ENCODE peak calls at places on chromosome 1, in five cellular contexts. X is GM04503; L is stimulated activated CD4-positive, alpha-beta T cell treated with anti-CD3 and anti-CD28 coated beads, Interleukin-15, amount 100 ng/mL, for 1 hour; V is tibial nerve; J is heart right ventricle. F is an unnamed sample.

GRCh38 chr1:112694363-112694929 is 12.5 kb downstream of the RHOC start:
- DNase-seq in X (no peak), L (no peak), V (no peak), J (no peak), F (no peak)

GRCh38 chr1:197485790-197486189 is 217.7 kb downstream of the CRB1 start:
- DNase-seq in X (no peak), L (no peak), V (no peak), J (no peak), F (no peak)

GRCh38 chr1:26327956-26328362 is 10.2 kb downstream of the CD52 start:
- DNase-seq in X (no peak), L (no peak), V (no peak), J (no peak), F (no peak)

GRCh38 chr1:28591708-28592313 is at the start of gene RAB42:
- DNase-seq in X (no peak), L (no peak), V (peak; percentile 36), J (peak; percentile 35), F (peak; percentile 73)

GRCh38 chr1:22275211-22275610 is 132.3 kb upstream of the WNT4 start:
- DNase-seq in X (no peak), L (no peak), V (no peak), J (no peak), F (no peak)

GRCh38 chr1:241592273-241592958 is 47.8 kb downstream of the CHML start:
- DNase-seq in X (peak; percentile 20), L (no peak), V (no peak), J (no peak), F (no peak)

GRCh38 chr1:109296782-109297181 is 10.0 kb downstream of the MYBPHL start:
- DNase-seq in X (no peak), L (no peak), V (no peak), J (no peak), F (no peak)

GRCh38 chr1:40736085-40736531 is 44.6 kb downstream of the NFYC start:
- DNase-seq in X (peak; percentile 32), L (no peak), V (no peak), J (peak; percentile 10), F (peak; percentile 34)

GRCh38 chr1:45876000-45876399 is 72.6 kb downstream of the MAST2 start:
- DNase-seq in X (no peak), L (no peak), V (no peak), J (no peak), F (no peak)

GRCh38 chr1:20350421-20350820 is 59.7 kb downstream of the VWA5B1 start:
- DNase-seq in X (no peak), L (no peak), V (no peak), J (no peak), F (no peak)

GRCh38 chr1:24890861-24891260 is 39.2 kb downstream of the RUNX3 start:
- DNase-seq in X (no peak), L (no peak), V (no peak), J (no peak), F (no peak)

GRCh38 chr1:110084226-110085078 is 14.0 kb upstream of the ALX3 start:
- DNase-seq in X (no peak), L (no peak), V (peak; percentile 12), J (peak; percentile 44), F (peak; percentile 61)

GRCh38 chr1:43946244-43947060 is at the start of gene IPO13:
- DNase-seq in X (peak; percentile 55), L (peak; percentile 89), V (peak; percentile 91), J (peak; percentile 95), F (peak; percentile 99)

GRCh38 chr1:48523541-48523940 is 51.5 kb upstream of the SPATA6 start:
- DNase-seq in X (no peak), L (no peak), V (no peak), J (no peak), F (no peak)

GRCh38 chr1:180301135-180301737 is 71.2 kb downstream of the LHX4 start:
- DNase-seq in X (no peak), L (no peak), V (no peak), J (no peak), F (no peak)

GRCh38 chr1:246597340-246597739 is 31.1 kb downstream of the CNST start:
- DNase-seq in X (peak; percentile 75), L (no peak), V (no peak), J (peak; percentile 85), F (no peak)

GRCh38 chr1:161921491-161921890 is 102.2 kb downstream of the OLFML2B start:
- DNase-seq in X (no peak), L (no peak), V (no peak), J (no peak), F (no peak)

GRCh38 chr1:156119503-156120209 is 5.1 kb downstream of the LMNA start:
- DNase-seq in X (no peak), L (no peak), V (no peak), J (no peak), F (no peak)

GRCh38 chr1:175976865-175977642 is 230.0 kb downstream of the COP1 start:
- DNase-seq in X (no peak), L (no peak), V (no peak), J (no peak), F (no peak)

GRCh38 chr1:53643881-53644390 is 95.0 kb downstream of the GLIS1 start:
- DNase-seq in X (no peak), L (no peak), V (no peak), J (no peak), F (no peak)

GRCh38 chr1:23718482-23718881 is 24.8 kb upstream of the ELOA start:
- DNase-seq in X (no peak), L (no peak), V (no peak), J (no peak), F (peak; percentile 78)

GRCh38 chr1:210428696-210429095 is 100.0 kb downstream of the HHAT start:
- DNase-seq in X (no peak), L (no peak), V (no peak), J (no peak), F (no peak)

GRCh38 chr1:59814901-59815825 is at the start of gene HOOK1:
- DNase-seq in X (no peak), L (no peak), V (no peak), J (no peak), F (peak; percentile 22)